ENCODE peak calls at places on chromosomes 7 and 10, in six cellular contexts. D, J, Z, H, T and F are unnamed samples.

GRCh38 chr7:48031111-48031510 is 2.2 kb upstream of the SUN3 start:
- DNase-seq in D (no peak), J (no peak), Z (no peak), H (no peak), T (no peak), F (no peak)

GRCh38 chr7:20561908-20562307 is 53.6 kb upstream of the ABCB5 start:
- DNase-seq in D (no peak), J (no peak), Z (peak), H (no peak), T (no peak), F (no peak)

GRCh38 chr7:127252380-127252718 is 392 bp downstream of the GRM8 start:
- DNase-seq in D (no peak), J (no peak), Z (no peak), H (no peak), T (peak), F (no peak)

GRCh38 chr10:17980796-17981195 is 29.1 kb downstream of the SLC39A12 start:
- DNase-seq in D (no peak), J (no peak), Z (no peak), H (no peak), T (no peak), F (no peak)

GRCh38 chr7:29968683-29969457 is 20.7 kb downstream of the SCRN1 start:
- DNase-seq in D (no peak), J (no peak), Z (peak), H (no peak), T (no peak), F (no peak)

GRCh38 chr10:1488970-1489548 is 248.3 kb downstream of the ADARB2 start:
- DNase-seq in D (no peak), J (peak), Z (no peak), H (peak), T (no peak), F (no peak)

GRCh38 chr10:46106410-46107255 is 60.6 kb upstream of the MSMB start:
- DNase-seq in D (peak), J (peak), Z (peak), H (peak), T (peak), F (peak)

GRCh38 chr10:63765126-63765525 is 243.9 kb downstream of the REEP3 start:
- DNase-seq in D (no peak), J (no peak), Z (peak), H (no peak), T (no peak), F (no peak)

GRCh38 chr10:82882722-82883121 is 1007.7 kb downstream of the NRG3 start:
- DNase-seq in D (no peak), J (no peak), Z (peak), H (no peak), T (no peak), F (no peak)

GRCh38 chr7:1646957-1647891 is 22.9 kb upstream of the ELFN1 start:
- DNase-seq in D (peak), J (no peak), Z (no peak), H (no peak), T (peak), F (peak)

GRCh38 chr10:98154076-98154475 is 19.6 kb downstream of the R3HCC1L start:
- DNase-seq in D (no peak), J (no peak), Z (no peak), H (no peak), T (no peak), F (no peak)

GRCh38 chr7:71131256-71131752 is 640 bp upstream of the GALNT17 start:
- DNase-seq in D (peak), J (no peak), Z (peak), H (peak), T (peak), F (peak)

GRCh38 chr10:57977262-57977661 is 290.4 kb downstream of the IPMK start:
- DNase-seq in D (no peak), J (no peak), Z (no peak), H (no peak), T (no peak), F (no peak)

GRCh38 chr10:49164587-49165188 is 23.5 kb downstream of the TMEM273 start:
- DNase-seq in D (no peak), J (peak), Z (peak), H (no peak), T (peak), F (peak)

GRCh38 chr7:78953090-78953489 is 500.4 kb downstream of the MAGI2 start:
- DNase-seq in D (no peak), J (no peak), Z (no peak), H (no peak), T (no peak), F (no peak)

GRCh38 chr10:26516540-26517101 is 78.5 kb downstream of the APBB1IP start:
- DNase-seq in D (no peak), J (no peak), Z (no peak), H (no peak), T (no peak), F (no peak)

GRCh38 chr10:22316286-22317120 is at the start of gene COMMD3:
- DNase-seq in D (peak), J (peak), Z (peak), H (peak), T (peak), F (peak)

GRCh38 chr7:4792537-4793126 is 17.2 kb downstream of the AP5Z1 start:
- DNase-seq in D (peak), J (no peak), Z (no peak), H (no peak), T (no peak), F (peak)

GRCh38 chr10:1050145-1050544 is 1.2 kb upstream of the IDI1 start:
- DNase-seq in D (no peak), J (no peak), Z (no peak), H (no peak), T (no peak), F (no peak)

GRCh38 chr7:136890379-136890778 is 21.9 kb downstream of the CHRM2 start:
- DNase-seq in D (no peak), J (no peak), Z (no peak), H (no peak), T (no peak), F (no peak)

GRCh38 chr7:132580717-132581285 is 4.5 kb upstream of the PLXNA4 start:
- DNase-seq in D (peak), J (peak), Z (peak), H (peak), T (peak), F (peak)

GRCh38 chr7:1500064-1500807 is 4.0 kb downstream of the INTS1 start:
- DNase-seq in D (no peak), J (no peak), Z (no peak), H (no peak), T (no peak), F (no peak)

GRCh38 chr7:159201722-159202330 is 57.2 kb upstream of the VIPR2 start:
- DNase-seq in D (no peak), J (no peak), Z (no peak), H (no peak), T (no peak), F (no peak)

GRCh38 chr10:30903397-30904138 is 128.1 kb downstream of the ZNF438 start:
- DNase-seq in D (no peak), J (no peak), Z (no peak), H (no peak), T (no peak), F (no peak)

GRCh38 chr7:84178013-84178412 is 16.6 kb downstream of the SEMA3A start:
- DNase-seq in D (no peak), J (no peak), Z (no peak), H (no peak), T (no peak), F (no peak)

GRCh38 chr7:78673272-78673671 is 780.2 kb downstream of the MAGI2 start:
- DNase-seq in D (no peak), J (no peak), Z (no peak), H (no peak), T (no peak), F (no peak)

GRCh38 chr7:89771003-89771636 is 383.1 kb upstream of the STEAP1 start:
- DNase-seq in D (no peak), J (no peak), Z (no peak), H (no peak), T (no peak), F (no peak)

GRCh38 chr7:16891338-16891737 is 9.6 kb upstream of the AGR3 start:
- DNase-seq in D (no peak), J (peak), Z (peak), H (peak), T (no peak), F (no peak)

GRCh38 chr10:67785098-67785497 is 52.9 kb downstream of the DNAJC12 start:
- DNase-seq in D (no peak), J (no peak), Z (no peak), H (no peak), T (no peak), F (no peak)

GRCh38 chr7:99390941-99391602 is 16.5 kb downstream of the ARPC1B start:
- DNase-seq in D (no peak), J (no peak), Z (no peak), H (no peak), T (no peak), F (peak)

GRCh38 chr10:84337199-84337598 is 8.8 kb downstream of the CCSER2 start:
- DNase-seq in D (no peak), J (no peak), Z (peak), H (no peak), T (no peak), F (no peak)

GRCh38 chr10:44937201-44938005 is 22.2 kb upstream of the RASSF4 start:
- DNase-seq in D (no peak), J (no peak), Z (no peak), H (no peak), T (no peak), F (no peak)

GRCh38 chr7:99252166-99252895 is 20.3 kb upstream of the MYH16 start:
- DNase-seq in D (no peak), J (no peak), Z (no peak), H (no peak), T (no peak), F (no peak)

GRCh38 chr10:46236941-46237681 is 49.7 kb upstream of the ANTXRL start:
- DNase-seq in D (no peak), J (no peak), Z (no peak), H (no peak), T (no peak), F (no peak)

GRCh38 chr10:30537586-30537985 is 92.0 kb downstream of the LYZL2 start:
- DNase-seq in D (no peak), J (no peak), Z (no peak), H (no peak), T (no peak), F (no peak)

GRCh38 chr10:46523881-46524470 is 32.5 kb downstream of the GPRIN2 start:
- DNase-seq in D (peak), J (no peak), Z (peak), H (peak), T (no peak), F (peak)

GRCh38 chr7:85095816-85096215 is 91.0 kb downstream of the SEMA3D start:
- DNase-seq in D (no peak), J (no peak), Z (no peak), H (no peak), T (no peak), F (no peak)

GRCh38 chr7:127678947-127679346 is 27.0 kb downstream of the SND1 start:
- DNase-seq in D (no peak), J (peak), Z (no peak), H (no peak), T (no peak), F (no peak)

GRCh38 chr10:108911814-108912541 is 1011.3 kb downstream of the XPNPEP1 start:
- DNase-seq in D (peak), J (peak), Z (peak), H (peak), T (peak), F (peak)
- TF ChIP-seq CTCF in D (no peak), J (no peak), Z (peak), H (peak), T (peak), F (no peak)

GRCh38 chr10:132163278-132163765 is 23.4 kb upstream of the DPYSL4 start:
- DNase-seq in D (no peak), J (peak), Z (no peak), H (peak), T (peak), F (peak)
- TF ChIP-seq CTCF in D (peak), J (no peak), Z (no peak), H (peak), T (peak), F (peak)

DNA sequence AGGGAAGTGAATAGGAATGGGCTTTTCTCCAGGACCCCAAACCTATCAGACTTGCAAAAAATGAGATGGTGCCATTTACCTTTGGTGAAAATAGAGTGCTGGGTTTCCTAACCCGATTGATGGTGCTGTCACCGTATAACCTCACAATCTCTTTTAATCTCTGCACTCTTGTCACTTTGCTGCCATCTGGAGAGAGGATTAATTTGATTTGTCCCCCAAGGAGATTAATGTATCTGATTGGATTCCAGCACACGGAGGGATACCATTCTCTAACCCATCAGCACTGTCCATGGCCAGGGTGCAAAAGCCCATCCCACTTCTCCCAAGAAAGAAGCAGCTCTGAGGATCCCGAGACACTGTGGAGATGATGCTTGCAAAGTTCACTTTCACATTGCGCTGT is 86.3 kb upstream of the NFE2L3 start:
- DNase-seq in D (no peak), J (no peak), Z (no peak), H (no peak), T (peak), F (no peak)
- TF ChIP-seq CTCF in D (no peak), J (no peak), Z (no peak), H (no peak), T (no peak), F (no peak)

GRCh38 chr7:69747144-69747543 is 148.9 kb downstream of the AUTS2 start:
- DNase-seq in D (no peak), J (no peak), Z (no peak), H (no peak), T (no peak), F (no peak)

GRCh38 chr7:69746383-69746782 is 148.1 kb downstream of the AUTS2 start:
- DNase-seq in D (no peak), J (no peak), Z (no peak), H (no peak), T (no peak), F (no peak)

GRCh38 chr7:69749994-69750393 is 151.7 kb downstream of the AUTS2 start:
- DNase-seq in D (no peak), J (no peak), Z (no peak), H (no peak), T (no peak), F (no peak)

GRCh38 chr7:69749358-69749757 is 151.1 kb downstream of the AUTS2 start:
- DNase-seq in D (no peak), J (no peak), Z (no peak), H (no peak), T (no peak), F (no peak)

GRCh38 chr7:69748530-69748929 is 150.3 kb downstream of the AUTS2 start:
- DNase-seq in D (no peak), J (no peak), Z (no peak), H (no peak), T (no peak), F (no peak)
- TF ChIP-seq CTCF in D (no peak), J (no peak), Z (no peak), H (no peak), T (no peak), F (no peak)

GRCh38 chr7:101614098-101614938 is 14.8 kb downstream of the MYL10 start:
- DNase-seq in D (no peak), J (no peak), Z (no peak), H (no peak), T (no peak), F (no peak)

GRCh38 chr7:101614939-101615302 is 14.2 kb downstream of the MYL10 start:
- DNase-seq in D (no peak), J (no peak), Z (peak), H (peak), T (no peak), F (no peak)

GRCh38 chr7:101615446-101615845 is 13.7 kb downstream of the MYL10 start:
- DNase-seq in D (no peak), J (no peak), Z (no peak), H (no peak), T (no peak), F (no peak)

GRCh38 chr7:101608772-101609713 is 20.1 kb downstream of the MYL10 start:
- DNase-seq in D (peak), J (no peak), Z (peak), H (peak), T (no peak), F (no peak)

DNA sequence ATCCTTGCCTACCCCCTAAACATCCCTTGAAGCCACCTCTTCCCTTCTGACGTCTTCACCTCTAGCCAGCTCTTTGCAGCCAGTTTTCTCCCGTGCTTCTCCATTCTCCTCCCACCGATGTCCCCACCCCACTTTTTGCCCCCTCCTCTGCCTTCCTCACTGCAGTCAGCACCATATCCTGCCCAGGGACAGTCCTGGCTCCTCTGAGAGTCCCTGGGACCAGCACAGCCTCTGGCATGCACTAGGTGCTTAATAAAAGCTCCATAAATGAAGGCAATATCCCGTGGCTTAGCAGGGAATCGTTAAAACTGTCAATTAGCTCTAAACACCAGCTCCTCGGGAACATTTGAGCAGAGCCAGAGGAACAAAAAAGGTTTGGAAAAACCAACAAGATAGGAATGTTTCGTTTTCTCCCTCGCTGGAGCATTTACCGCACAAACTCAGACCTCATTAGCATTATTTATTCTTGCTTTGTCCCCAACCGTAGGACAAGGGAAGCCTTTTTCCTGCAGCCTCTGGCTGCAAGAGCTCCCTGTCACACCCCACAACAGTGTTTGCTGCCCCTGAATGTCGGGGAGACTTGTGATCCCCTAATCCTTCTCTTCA is 16.1 kb downstream of the MYL10 start:
- DNase-seq in D (no peak), J (no peak), Z (no peak), H (no peak), T (no peak), F (no peak)
- TF ChIP-seq CTCF in D (no peak), J (no peak), Z (no peak), H (no peak), T (no peak), F (no peak)